ENCODE peak calls at places on chromosome 6, in five cellular contexts. Y is IMR-90, S is Panc1, I is gastrocnemius medialis, Z is body of pancreas. H is an unnamed sample. For H3K4me1, the result is how much of the 10 kb centered on the place peaks cover.

GRCh38 chr6:85261250-85261649 is 188.6 kb upstream of the NT5E start:
- ATAC-seq in Y (no peak), S (no peak), I (peak), Z (no peak), H (no peak)

GRCh38 chr6:102582569-102582968 is 1189.1 kb downstream of the GRIK2 start:
- ATAC-seq in Y (no peak), S (no peak), I (no peak), Z (no peak), H (no peak)

GRCh38 chr6:74166849-74167248 is 470.8 kb downstream of the CD109 start:
- ATAC-seq in Y (peak), S (no peak), I (no peak), Z (no peak), H (no peak)

GRCh38 chr6:88872962-88873361 is 90.5 kb downstream of the RNGTT start:
- ATAC-seq in Y (no peak), S (no peak), I (no peak), Z (no peak), H (no peak)

GRCh38 chr6:47419621-47420020 is 58.0 kb upstream of the CD2AP start:
- ATAC-seq in Y (no peak), S (no peak), I (no peak), Z (peak), H (no peak)

GRCh38 chr6:34465551-34466241 is at the start of gene PACSIN1:
- ATAC-seq in Y (peak), S (peak), I (no peak), Z (peak), H (no peak)

GRCh38 chr6:8415913-8416312 is 19.4 kb downstream of the SLC35B3 start:
- ATAC-seq in Y (no peak), S (no peak), I (no peak), Z (no peak), H (no peak)

GRCh38 chr6:20700375-20700774 is 166.1 kb downstream of the CDKAL1 start:
- ATAC-seq in Y (no peak), S (no peak), I (no peak), Z (no peak), H (no peak)

GRCh38 chr6:119716668-119717270 is 367.2 kb upstream of the MAN1A1 start:
- ATAC-seq in Y (no peak), S (no peak), I (no peak), Z (no peak), H (no peak)

GRCh38 chr6:98605705-98606104 is 228.7 kb upstream of the POU3F2 start:
- ATAC-seq in Y (no peak), S (no peak), I (no peak), Z (no peak), H (no peak)

GRCh38 chr6:38985839-38986238 is 62.7 kb upstream of the GLP1R start:
- ATAC-seq in Y (no peak), S (no peak), I (no peak), Z (no peak), H (no peak)

GRCh38 chr6:151464702-151465101 is 12.8 kb upstream of the RMND1 start:
- ATAC-seq in Y (no peak), S (no peak), I (no peak), Z (no peak), H (no peak)

GRCh38 chr6:121260651-121261102 is 73.6 kb downstream of the TBC1D32 start:
- ATAC-seq in Y (no peak), S (no peak), I (no peak), Z (no peak), H (peak)

GRCh38 chr6:75397806-75398465 is 95.7 kb downstream of the FILIP1 start:
- ATAC-seq in Y (peak), S (no peak), I (no peak), Z (no peak), H (no peak)

GRCh38 chr6:28978137-28978491 is 27.0 kb downstream of the ZNF311 start:
- ATAC-seq in Y (no peak), S (no peak), I (no peak), Z (no peak), H (no peak)

GRCh38 chr6:106514281-106514885 is 114.9 kb downstream of the RTN4IP1 start:
- ATAC-seq in Y (no peak), S (no peak), I (no peak), Z (no peak), H (no peak)

GRCh38 chr6:106513813-106514212 is 115.5 kb downstream of the RTN4IP1 start:
- ATAC-seq in Y (no peak), S (no peak), I (no peak), Z (no peak), H (no peak)

GRCh38 chr6:106518748-106519147 is 110.5 kb downstream of the RTN4IP1 start:
- ATAC-seq in Y (no peak), S (no peak), I (no peak), Z (no peak), H (no peak)

GRCh38 chr6:106517699-106518098 is 111.6 kb downstream of the RTN4IP1 start:
- ATAC-seq in Y (no peak), S (no peak), I (no peak), Z (no peak), H (no peak)

DNA sequence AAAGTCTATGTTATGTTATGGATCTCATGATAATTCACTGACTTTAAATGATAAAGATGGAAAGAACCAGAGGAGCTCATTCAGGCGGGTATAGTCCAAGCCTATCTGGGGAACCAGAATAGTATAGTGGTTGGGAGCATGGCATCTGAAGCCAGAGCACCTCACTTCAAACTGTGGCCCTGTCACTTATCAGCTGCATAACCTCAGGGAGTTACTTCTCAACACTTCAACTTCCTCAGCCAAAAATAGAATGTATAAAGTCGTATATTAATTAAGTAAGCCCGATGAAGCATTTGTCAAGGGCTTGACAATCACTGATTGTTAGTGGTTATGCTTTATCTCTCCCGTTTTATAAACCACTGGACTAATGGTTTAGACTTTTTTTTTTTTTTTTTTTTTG is 112.7 kb downstream of the RTN4IP1 start:
- ATAC-seq in Y (no peak), S (no peak), I (no peak), Z (no peak), H (no peak)
- H3K27ac ChIP-seq in Y (no peak), S (peak), I (no peak), Z (no peak), H (no peak)

GRCh38 chr6:108627692-108628565 is 67.2 kb downstream of the FOXO3 start:
- ATAC-seq in Y (peak), S (no peak), I (no peak), Z (peak), H (no peak)

GRCh38 chr6:108635505-108636226 is 74.9 kb downstream of the FOXO3 start:
- ATAC-seq in Y (peak), S (peak), I (peak), Z (no peak), H (no peak)

GRCh38 chr6:108633436-108633835 is 72.7 kb downstream of the FOXO3 start:
- ATAC-seq in Y (no peak), S (no peak), I (no peak), Z (no peak), H (no peak)

GRCh38 chr6:108630050-108630714 is 69.5 kb downstream of the FOXO3 start:
- ATAC-seq in Y (no peak), S (no peak), I (no peak), Z (no peak), H (no peak)

DNA sequence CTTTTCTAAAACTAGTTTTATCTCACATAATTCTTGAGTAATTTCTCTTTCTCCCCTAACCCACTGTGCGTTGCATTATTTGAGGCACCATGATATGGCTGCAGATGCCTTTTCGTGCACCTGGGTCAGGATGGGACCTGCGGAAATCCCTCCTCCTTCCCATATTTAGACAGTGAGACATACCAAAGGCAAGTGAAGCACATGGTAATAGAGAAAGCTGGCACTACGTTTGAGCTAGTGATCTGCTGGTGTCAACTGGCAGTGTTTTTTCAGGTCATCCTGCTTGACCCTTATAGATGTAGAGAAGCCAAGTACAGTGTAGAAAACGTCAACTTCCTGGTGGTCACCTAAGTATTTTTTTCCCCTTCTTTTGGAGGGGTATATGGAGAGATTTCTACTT is 71.7 kb downstream of the FOXO3 start:
- ATAC-seq in Y (no peak), S (no peak), I (peak), Z (no peak), H (no peak)
- H3K4me1 ChIP-seq in Y (under half), S (under half), I (half or more), Z (half or more), H (under half)

GRCh38 chr6:782141-782540 is 89.2 kb upstream of the EXOC2 start:
- ATAC-seq in Y (no peak), S (no peak), I (no peak), Z (no peak), H (no peak)

GRCh38 chr6:783966-784365 is 91.0 kb upstream of the EXOC2 start:
- ATAC-seq in Y (no peak), S (no peak), I (no peak), Z (no peak), H (peak)

GRCh38 chr6:788058-788457 is 95.1 kb upstream of the EXOC2 start:
- ATAC-seq in Y (no peak), S (no peak), I (no peak), Z (no peak), H (no peak)

GRCh38 chr6:781350-781961 is 88.5 kb upstream of the EXOC2 start:
- ATAC-seq in Y (no peak), S (no peak), I (no peak), Z (no peak), H (no peak)

GRCh38 chr6:786946-787763 is 94.2 kb upstream of the EXOC2 start:
- ATAC-seq in Y (no peak), S (no peak), I (no peak), Z (no peak), H (no peak)
- TF ChIP-seq CTCF in Y (peak), S (peak), I (no peak), Z (peak), H (peak)

GRCh38 chr6:36753671-36754485 is 56.3 kb downstream of the RAB44 start:
- ATAC-seq in Y (no peak), S (no peak), I (no peak), Z (no peak), H (no peak)
- H3K27ac ChIP-seq in Y (no peak), S (no peak), I (peak), Z (no peak), H (no peak)

DNA sequence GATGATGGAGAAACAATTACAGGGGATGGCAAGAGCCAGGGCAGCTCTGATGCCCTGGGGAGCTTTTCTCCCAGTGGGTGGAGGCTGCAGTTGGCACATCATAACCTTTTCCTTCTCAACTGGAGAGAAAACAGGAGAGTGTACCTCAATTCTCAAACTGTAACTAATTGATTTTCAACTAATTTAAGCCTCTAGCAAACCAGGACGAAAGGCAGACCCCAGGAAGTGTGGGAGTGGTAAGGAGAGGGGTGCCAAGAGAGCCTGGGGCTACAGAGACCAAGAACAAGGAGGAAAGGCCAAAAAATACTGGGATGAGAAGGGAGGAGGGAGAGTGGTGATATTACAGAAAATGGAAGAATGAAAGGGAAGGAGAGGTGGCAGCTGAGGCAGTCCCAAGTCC is 5.7 kb downstream of the BMP5 start:
- ATAC-seq in Y (no peak), S (peak), I (no peak), Z (no peak), H (no peak)
- H3K4me1 ChIP-seq in Y (under half), S (under half), I (under half), Z (under half), H (under half)

GRCh38 chr6:90249458-90249857 is 47.2 kb downstream of the BACH2 start:
- ATAC-seq in Y (no peak), S (no peak), I (no peak), Z (no peak), H (no peak)

GRCh38 chr6:90250405-90250804 is 46.2 kb downstream of the BACH2 start:
- ATAC-seq in Y (peak), S (no peak), I (no peak), Z (no peak), H (no peak)

GRCh38 chr6:90253631-90254030 is 43.0 kb downstream of the BACH2 start:
- ATAC-seq in Y (no peak), S (no peak), I (no peak), Z (no peak), H (no peak)

GRCh38 chr6:90249044-90249443 is 47.6 kb downstream of the BACH2 start:
- ATAC-seq in Y (no peak), S (no peak), I (no peak), Z (no peak), H (no peak)

GRCh38 chr6:90251295-90251992 is 45.2 kb downstream of the BACH2 start:
- ATAC-seq in Y (no peak), S (no peak), I (no peak), Z (no peak), H (no peak)
- TF ChIP-seq CTCF in Y (no peak), S (no peak), I (no peak), Z (no peak), H (no peak)

H was measured in gastroesophageal sphincter.